ENCODE peak calls at places on chromosomes 1 and 21, in five cellular contexts. One of them, this sample, is unnamed.

GRCh38 chr1:168235937-168236336 is 10.1 kb downstream of the SFT2D2 start:
- DNase-seq in psoas muscle: no peak
- DNase-seq in GM12878: no peak
- DNase-seq in cardiac muscle cell: no peak
- DNase-seq in body of pancreas: no peak
- DNase-seq in this sample: no peak

GRCh38 chr21:15422761-15423160 is 307.0 kb upstream of the USP25 start:
- DNase-seq in psoas muscle: no peak
- DNase-seq in GM12878: no peak
- DNase-seq in cardiac muscle cell: no peak
- DNase-seq in body of pancreas: no peak
- DNase-seq in this sample: no peak

GRCh38 chr1:67459068-67459467 is 28.9 kb upstream of the SERBP1 start:
- DNase-seq in psoas muscle: no peak
- DNase-seq in GM12878: no peak
- DNase-seq in cardiac muscle cell: no peak
- DNase-seq in body of pancreas: no peak
- DNase-seq in this sample: no peak

GRCh38 chr1:163410073-163410522 is 88.3 kb downstream of the NUF2 start:
- DNase-seq in psoas muscle: no peak
- DNase-seq in GM12878: no peak
- DNase-seq in cardiac muscle cell: peak; percentile 85
- DNase-seq in body of pancreas: peak; percentile 45
- DNase-seq in this sample: no peak

GRCh38 chr1:169874229-169874628 is 19.5 kb downstream of the SCYL3 start:
- DNase-seq in psoas muscle: no peak
- DNase-seq in GM12878: no peak
- DNase-seq in cardiac muscle cell: no peak
- DNase-seq in body of pancreas: no peak
- DNase-seq in this sample: no peak

GRCh38 chr1:50333595-50333974 is 89.7 kb downstream of the DMRTA2 start:
- DNase-seq in psoas muscle: peak; percentile 70
- DNase-seq in GM12878: no peak
- DNase-seq in cardiac muscle cell: peak; percentile 78
- DNase-seq in body of pancreas: peak; percentile 54
- DNase-seq in this sample: no peak

GRCh38 chr1:197911172-197911856 is 5.9 kb upstream of the LHX9 start:
- DNase-seq in psoas muscle: peak; percentile 57
- DNase-seq in GM12878: no peak
- DNase-seq in cardiac muscle cell: no peak
- DNase-seq in body of pancreas: no peak
- DNase-seq in this sample: no peak

GRCh38 chr1:198499588-198499987 is 40.9 kb downstream of the ATP6V1G3 start:
- DNase-seq in psoas muscle: no peak
- DNase-seq in GM12878: no peak
- DNase-seq in cardiac muscle cell: no peak
- DNase-seq in body of pancreas: no peak
- DNase-seq in this sample: no peak

GRCh38 chr1:170530972-170531757 is 801 bp upstream of the GORAB start:
- DNase-seq in psoas muscle: no peak
- DNase-seq in GM12878: no peak
- DNase-seq in cardiac muscle cell: no peak
- DNase-seq in body of pancreas: peak; percentile 14
- DNase-seq in this sample: no peak

GRCh38 chr1:172909606-172910326 is 141.0 kb downstream of the TNFSF18 start:
- DNase-seq in psoas muscle: no peak
- DNase-seq in GM12878: no peak
- DNase-seq in cardiac muscle cell: no peak
- DNase-seq in body of pancreas: no peak
- DNase-seq in this sample: no peak

GRCh38 chr1:84217239-84217638 is 73.2 kb downstream of the PRKACB start:
- DNase-seq in psoas muscle: no peak
- DNase-seq in GM12878: no peak
- DNase-seq in cardiac muscle cell: no peak
- DNase-seq in body of pancreas: no peak
- DNase-seq in this sample: no peak

GRCh38 chr1:89451011-89451410 is 73.6 kb upstream of the LRRC8B start:
- DNase-seq in psoas muscle: no peak
- DNase-seq in GM12878: no peak
- DNase-seq in cardiac muscle cell: no peak
- DNase-seq in body of pancreas: no peak
- DNase-seq in this sample: no peak

GRCh38 chr1:224183591-224184312 is 712 bp downstream of the DEGS1 start:
- DNase-seq in psoas muscle: peak; percentile 78
- DNase-seq in GM12878: no peak
- DNase-seq in cardiac muscle cell: peak; percentile 60
- DNase-seq in body of pancreas: peak; percentile 52
- DNase-seq in this sample: peak; percentile 40

GRCh38 chr1:192609110-192610079 is 26.6 kb upstream of the RGS13 start:
- DNase-seq in psoas muscle: peak; percentile 65
- DNase-seq in GM12878: peak; percentile 96
- DNase-seq in cardiac muscle cell: no peak
- DNase-seq in body of pancreas: no peak
- DNase-seq in this sample: peak; percentile 71

GRCh38 chr21:25506268-25506667 is 101.0 kb downstream of the MRPL39 start:
- DNase-seq in psoas muscle: no peak
- DNase-seq in GM12878: no peak
- DNase-seq in cardiac muscle cell: no peak
- DNase-seq in body of pancreas: no peak
- DNase-seq in this sample: no peak

GRCh38 chr1:27572019-27572678 is 31.8 kb downstream of the AHDC1 start:
- DNase-seq in psoas muscle: peak; percentile 78
- DNase-seq in GM12878: no peak
- DNase-seq in cardiac muscle cell: no peak
- DNase-seq in body of pancreas: peak; percentile 19
- DNase-seq in this sample: no peak

GRCh38 chr21:38042246-38042645 is 126.0 kb upstream of the KCNJ6 start:
- DNase-seq in psoas muscle: no peak
- DNase-seq in GM12878: no peak
- DNase-seq in cardiac muscle cell: no peak
- DNase-seq in body of pancreas: no peak
- DNase-seq in this sample: no peak

GRCh38 chr1:66294692-66295384 is 239.1 kb upstream of the SGIP1 start:
- DNase-seq in psoas muscle: no peak
- DNase-seq in GM12878: no peak
- DNase-seq in cardiac muscle cell: no peak
- DNase-seq in body of pancreas: no peak
- DNase-seq in this sample: no peak

GRCh38 chr1:84982395-84982794 is 14.5 kb downstream of the MCOLN2 start:
- DNase-seq in psoas muscle: no peak
- DNase-seq in GM12878: no peak
- DNase-seq in cardiac muscle cell: no peak
- DNase-seq in body of pancreas: no peak
- DNase-seq in this sample: no peak

GRCh38 chr1:3498246-3498930 is 43.9 kb downstream of the ARHGEF16 start:
- DNase-seq in psoas muscle: no peak
- DNase-seq in GM12878: no peak
- DNase-seq in cardiac muscle cell: no peak
- DNase-seq in body of pancreas: no peak
- DNase-seq in this sample: no peak

GRCh38 chr1:94792473-94792875 is 27.7 kb upstream of the SLC44A3 start:
- DNase-seq in psoas muscle: no peak
- DNase-seq in GM12878: peak; percentile 45
- DNase-seq in cardiac muscle cell: no peak
- DNase-seq in body of pancreas: no peak
- DNase-seq in this sample: no peak

GRCh38 chr1:228935855-228936727 is 200.8 kb downstream of the RHOU start:
- DNase-seq in psoas muscle: no peak
- DNase-seq in GM12878: no peak
- DNase-seq in cardiac muscle cell: no peak
- DNase-seq in body of pancreas: no peak
- DNase-seq in this sample: no peak

GRCh38 chr1:234214129-234214910 is 158.9 kb upstream of the COA6 start:
- DNase-seq in psoas muscle: peak; percentile 63
- DNase-seq in GM12878: no peak
- DNase-seq in cardiac muscle cell: peak; percentile 62
- DNase-seq in body of pancreas: peak; percentile 39
- DNase-seq in this sample: peak; percentile 25

GRCh38 chr1:168266644-168267186 is 14.0 kb upstream of the TBX19 start:
- DNase-seq in psoas muscle: no peak
- DNase-seq in GM12878: no peak
- DNase-seq in cardiac muscle cell: no peak
- DNase-seq in body of pancreas: no peak
- DNase-seq in this sample: no peak

GRCh38 chr1:151002006-151002405 is 4.7 kb downstream of the MINDY1 start:
- DNase-seq in psoas muscle: no peak
- DNase-seq in GM12878: no peak
- DNase-seq in cardiac muscle cell: no peak
- DNase-seq in body of pancreas: no peak
- DNase-seq in this sample: no peak
- H3K36me3 ChIP-seq in psoas muscle: no peaks in the 10 kb centered on the region
- H3K36me3 ChIP-seq in GM12878: no peaks in the 10 kb centered on the region
- H3K36me3 ChIP-seq in cardiac muscle cell: peaks cover 5% of the 10 kb centered on the region
- H3K36me3 ChIP-seq in body of pancreas: peaks cover 15% of the 10 kb centered on the region
- H3K36me3 ChIP-seq in this sample: peaks cover 34% of the 10 kb centered on the region

GRCh38 chr1:61157420-61157987 is 75.1 kb downstream of the NFIA start:
- DNase-seq in psoas muscle: no peak
- DNase-seq in GM12878: no peak
- DNase-seq in cardiac muscle cell: peak; percentile 52
- DNase-seq in body of pancreas: no peak
- DNase-seq in this sample: no peak
- H3K27ac ChIP-seq in psoas muscle: peak overlapping the region; percentile 3
- H3K27ac ChIP-seq in GM12878: no peak overlapping the region
- H3K27ac ChIP-seq in cardiac muscle cell: peak overlapping the region; percentile 80
- H3K27ac ChIP-seq in body of pancreas: no peak overlapping the region
- H3K27ac ChIP-seq in this sample: no peak overlapping the region

GRCh38 chr1:44315521-44315920 is 39.5 kb downstream of the ERI3 start:
- DNase-seq in psoas muscle: no peak
- DNase-seq in GM12878: no peak
- DNase-seq in cardiac muscle cell: no peak
- DNase-seq in body of pancreas: no peak
- DNase-seq in this sample: no peak

GRCh38 chr1:44318097-44319088 is 36.7 kb downstream of the ERI3 start:
- DNase-seq in psoas muscle: no peak
- DNase-seq in GM12878: no peak
- DNase-seq in cardiac muscle cell: peak; percentile 64
- DNase-seq in body of pancreas: peak; percentile 51
- DNase-seq in this sample: peak; percentile 8

GRCh38 chr1:44314401-44314800 is 40.7 kb downstream of the ERI3 start:
- DNase-seq in psoas muscle: no peak
- DNase-seq in GM12878: no peak
- DNase-seq in cardiac muscle cell: no peak
- DNase-seq in body of pancreas: no peak
- DNase-seq in this sample: no peak

GRCh38 chr1:44313265-44313918 is 41.7 kb downstream of the ERI3 start:
- DNase-seq in psoas muscle: no peak
- DNase-seq in GM12878: no peak
- DNase-seq in cardiac muscle cell: no peak
- DNase-seq in body of pancreas: peak; percentile 23
- DNase-seq in this sample: no peak

GRCh38 chr1:44316231-44316759 is 38.8 kb downstream of the ERI3 start:
- DNase-seq in psoas muscle: no peak
- DNase-seq in GM12878: peak; percentile 25
- DNase-seq in cardiac muscle cell: no peak
- DNase-seq in body of pancreas: no peak
- DNase-seq in this sample: peak; percentile 23
- H3K36me3 ChIP-seq in psoas muscle: peaks cover 13% of the 10 kb centered on the region
- H3K36me3 ChIP-seq in GM12878: peaks cover 16% of the 10 kb centered on the region
- H3K36me3 ChIP-seq in cardiac muscle cell: peaks cover 9% of the 10 kb centered on the region
- H3K36me3 ChIP-seq in body of pancreas: no peaks in the 10 kb centered on the region
- H3K36me3 ChIP-seq in this sample: peaks cover 31% of the 10 kb centered on the region

GRCh38 chr1:43250351-43250761 is 19.4 kb upstream of the TMEM125 start:
- DNase-seq in psoas muscle: no peak
- DNase-seq in GM12878: no peak
- DNase-seq in cardiac muscle cell: no peak
- DNase-seq in body of pancreas: no peak
- DNase-seq in this sample: no peak
- H3K27ac ChIP-seq in psoas muscle: no peak overlapping the region
- H3K27ac ChIP-seq in GM12878: no peak overlapping the region
- H3K27ac ChIP-seq in cardiac muscle cell: no peak overlapping the region
- H3K27ac ChIP-seq in body of pancreas: no peak overlapping the region
- H3K27ac ChIP-seq in this sample: no peak overlapping the region

DNA sequence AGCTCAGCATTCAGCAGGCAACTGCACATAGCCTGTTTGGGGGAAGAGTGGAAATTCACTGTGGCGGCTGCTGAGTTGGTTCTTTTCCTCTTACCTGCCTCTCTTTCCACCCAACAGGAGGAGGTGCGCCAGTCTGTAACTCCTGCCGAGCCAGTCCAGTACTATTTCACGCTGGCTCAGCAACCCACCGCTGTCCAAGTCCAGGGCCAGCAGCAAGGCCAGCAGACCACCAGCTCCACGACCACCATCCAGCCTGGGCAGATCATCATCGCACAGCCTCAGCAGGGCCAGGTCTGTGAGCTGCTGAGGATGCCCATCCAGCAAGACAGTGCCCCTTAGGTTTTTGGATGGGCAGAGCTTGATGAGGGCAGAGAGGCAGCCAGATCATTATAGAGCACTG is 25.6 kb upstream of the KCNQ4 start:
- DNase-seq in psoas muscle: no peak
- DNase-seq in GM12878: no peak
- DNase-seq in cardiac muscle cell: no peak
- DNase-seq in body of pancreas: no peak
- DNase-seq in this sample: no peak
- H3K36me3 ChIP-seq in psoas muscle: peaks cover 11% of the 10 kb centered on the region
- H3K36me3 ChIP-seq in GM12878: peaks cover 69% of the 10 kb centered on the region
- H3K36me3 ChIP-seq in cardiac muscle cell: peaks cover 88% of the 10 kb centered on the region
- H3K36me3 ChIP-seq in body of pancreas: no peaks in the 10 kb centered on the region
- H3K36me3 ChIP-seq in this sample: peaks cover 86% of the 10 kb centered on the region

GRCh38 chr1:159054427-159054826 is 22.1 kb downstream of the AIM2 start:
- DNase-seq in psoas muscle: no peak
- DNase-seq in GM12878: no peak
- DNase-seq in cardiac muscle cell: no peak
- DNase-seq in body of pancreas: no peak
- DNase-seq in this sample: no peak
- H3K27ac ChIP-seq in psoas muscle: no peak overlapping the region
- H3K27ac ChIP-seq in GM12878: no peak overlapping the region
- H3K27ac ChIP-seq in cardiac muscle cell: no peak overlapping the region
- H3K27ac ChIP-seq in body of pancreas: no peak overlapping the region
- H3K27ac ChIP-seq in this sample: peak overlapping the region; percentile 30